ENCODE peak calls at places on chromosomes 13 and 19, in four cellular contexts. G is effector CD4-positive, alpha-beta T cell; Q is DND-41; K is stimulated activated CD8-positive, alpha-beta memory T cell treated with anti-CD3 and anti-CD28 coated beads, Interleukin-2, amount 100 ng/mL, for 1 hour. Y is an unnamed sample.

GRCh38 chr19:45638930-45639729 is at the start of gene EML2:
- DNase-seq in Q (peak; percentile 83), K (no peak), G (peak; percentile 29), Y (peak; percentile 50)

GRCh38 chr19:17753976-17754375 is 2.7 kb downstream of the FCHO1 start:
- DNase-seq in K (no peak), Q (no peak), G (no peak), Y (no peak)

GRCh38 chr13:96779691-96780090 is 214.6 kb downstream of the OXGR1 start:
- DNase-seq in K (no peak), G (no peak), Q (no peak), Y (no peak)

GRCh38 chr19:46423194-46423593 is 5.5 kb downstream of the PNMA8C start:
- DNase-seq in G (no peak), Q (no peak), K (no peak), Y (no peak)

GRCh38 chr19:1258707-1259205 is 10.4 kb downstream of the MIDN start:
- DNase-seq in G (no peak), K (no peak), Q (no peak), Y (no peak)

GRCh38 chr13:43846496-43846895 is 33.0 kb downstream of the CCDC122 start:
- DNase-seq in K (no peak), G (no peak), Q (no peak), Y (no peak)

GRCh38 chr13:35140831-35141230 is 198.8 kb downstream of the NBEA start:
- DNase-seq in K (no peak), G (no peak), Q (no peak), Y (no peak)

GRCh38 chr13:80904386-80904785 is 563.5 kb upstream of the SPRY2 start:
- DNase-seq in G (no peak), Q (no peak), K (no peak), Y (no peak)

GRCh38 chr13:79481685-79482052 is 714 bp downstream of the NDFIP2 start:
- DNase-seq in K (no peak), Q (no peak), G (peak; percentile 24), Y (peak; percentile 22)